ENCODE peak calls at places on chromosomes 12 and 14, in seven cellular contexts. One of them, this sample, is unnamed.

GRCh38 chr14:87745507-87746118 is 247.4 kb downstream of the GALC start:
- DNase-seq in GM13977: peak; percentile 43
- DNase-seq in T-helper 22 cell: no peak
- DNase-seq in AML-193: peak; percentile 23
- DNase-seq in tibial artery: no peak
- DNase-seq in neural progenitor cell: peak; percentile 62
- DNase-seq in fibroblast of the aortic adventitia: peak; percentile 57
- DNase-seq in this sample: peak; percentile 34

GRCh38 chr12:78146365-78146772 is 315.7 kb downstream of the NAV3 start:
- DNase-seq in GM13977: peak; percentile 3
- DNase-seq in T-helper 22 cell: no peak
- DNase-seq in AML-193: peak; percentile 40
- DNase-seq in tibial artery: no peak
- DNase-seq in neural progenitor cell: peak; percentile 50
- DNase-seq in fibroblast of the aortic adventitia: peak; percentile 72
- DNase-seq in this sample: peak; percentile 51

GRCh38 chr14:95040723-95041476 is 116.4 kb downstream of the DICER1 start:
- DNase-seq in GM13977: no peak
- DNase-seq in T-helper 22 cell: no peak
- DNase-seq in AML-193: no peak
- DNase-seq in tibial artery: no peak
- DNase-seq in neural progenitor cell: no peak
- DNase-seq in fibroblast of the aortic adventitia: peak; percentile 6
- DNase-seq in this sample: peak; percentile 12

GRCh38 chr12:57133013-57133569 is 4.8 kb downstream of the LRP1 start:
- DNase-seq in GM13977: no peak
- DNase-seq in T-helper 22 cell: no peak
- DNase-seq in AML-193: no peak
- DNase-seq in tibial artery: no peak
- DNase-seq in neural progenitor cell: peak; percentile 28
- DNase-seq in fibroblast of the aortic adventitia: peak; percentile 87
- DNase-seq in this sample: peak; percentile 74

GRCh38 chr12:11801643-11802042 is 152.2 kb downstream of the ETV6 start:
- DNase-seq in GM13977: no peak
- DNase-seq in T-helper 22 cell: no peak
- DNase-seq in AML-193: no peak
- DNase-seq in tibial artery: no peak
- DNase-seq in neural progenitor cell: no peak
- DNase-seq in fibroblast of the aortic adventitia: no peak
- DNase-seq in this sample: no peak

GRCh38 chr14:105499256-105500035 is 8.4 kb downstream of the TEDC1 start:
- DNase-seq in GM13977: no peak
- DNase-seq in T-helper 22 cell: no peak
- DNase-seq in AML-193: no peak
- DNase-seq in tibial artery: no peak
- DNase-seq in neural progenitor cell: no peak
- DNase-seq in fibroblast of the aortic adventitia: no peak
- DNase-seq in this sample: no peak

GRCh38 chr14:65492277-65492676 is 79.7 kb downstream of the FUT8 start:
- DNase-seq in GM13977: no peak
- DNase-seq in T-helper 22 cell: no peak
- DNase-seq in AML-193: peak; percentile 21
- DNase-seq in tibial artery: no peak
- DNase-seq in neural progenitor cell: no peak
- DNase-seq in fibroblast of the aortic adventitia: no peak
- DNase-seq in this sample: no peak

GRCh38 chr12:122336015-122336946 is 70.0 kb upstream of the VPS33A start:
- DNase-seq in GM13977: peak; percentile 35
- DNase-seq in T-helper 22 cell: no peak
- DNase-seq in AML-193: peak; percentile 47
- DNase-seq in tibial artery: no peak
- DNase-seq in neural progenitor cell: peak; percentile 52
- DNase-seq in fibroblast of the aortic adventitia: peak; percentile 40
- DNase-seq in this sample: peak; percentile 38

GRCh38 chr12:14843425-14843887 is at the start of gene ART4:
- DNase-seq in GM13977: no peak
- DNase-seq in T-helper 22 cell: no peak
- DNase-seq in AML-193: no peak
- DNase-seq in tibial artery: peak; percentile 41
- DNase-seq in neural progenitor cell: no peak
- DNase-seq in fibroblast of the aortic adventitia: peak; percentile 56
- DNase-seq in this sample: no peak

GRCh38 chr12:124236651-124237050 is 58.2 kb upstream of the RFLNA start:
- DNase-seq in GM13977: no peak
- DNase-seq in T-helper 22 cell: no peak
- DNase-seq in AML-193: no peak
- DNase-seq in tibial artery: no peak
- DNase-seq in neural progenitor cell: no peak
- DNase-seq in fibroblast of the aortic adventitia: peak; percentile 75
- DNase-seq in this sample: peak; percentile 90

GRCh38 chr14:93105362-93105761 is 10.4 kb downstream of the ITPK1 start:
- DNase-seq in GM13977: no peak
- DNase-seq in T-helper 22 cell: no peak
- DNase-seq in AML-193: peak; percentile 46
- DNase-seq in tibial artery: peak; percentile 57
- DNase-seq in neural progenitor cell: no peak
- DNase-seq in fibroblast of the aortic adventitia: peak; percentile 51
- DNase-seq in this sample: peak; percentile 79

GRCh38 chr14:33777651-33778050 is 173.2 kb downstream of the EGLN3 start:
- DNase-seq in GM13977: no peak
- DNase-seq in T-helper 22 cell: no peak
- DNase-seq in AML-193: no peak
- DNase-seq in tibial artery: no peak
- DNase-seq in neural progenitor cell: peak; percentile 15
- DNase-seq in fibroblast of the aortic adventitia: no peak
- DNase-seq in this sample: no peak

GRCh38 chr12:29589271-29589670 is 91.8 kb upstream of the OVCH1 start:
- DNase-seq in GM13977: no peak
- DNase-seq in T-helper 22 cell: no peak
- DNase-seq in AML-193: no peak
- DNase-seq in tibial artery: no peak
- DNase-seq in neural progenitor cell: no peak
- DNase-seq in fibroblast of the aortic adventitia: no peak
- DNase-seq in this sample: no peak

GRCh38 chr12:94805749-94806148 is 155.4 kb upstream of the TMCC3 start:
- DNase-seq in GM13977: no peak
- DNase-seq in T-helper 22 cell: no peak
- DNase-seq in AML-193: no peak
- DNase-seq in tibial artery: no peak
- DNase-seq in neural progenitor cell: peak; percentile 21
- DNase-seq in fibroblast of the aortic adventitia: peak; percentile 84
- DNase-seq in this sample: peak; percentile 95